ENCODE peak calls at places on chromosomes 3 and 15, in four cellular contexts. One of them, this sample, is unnamed.

GRCh38 chr15:58980351-58980939 is 7.0 kb upstream of the RNF111 start:
- DNase-seq in NCI-H187 treated with DMSO at 0.1 percent for 48 hours: no peak
- DNase-seq in astrocyte: peak
- DNase-seq in AG09309: no peak
- DNase-seq in this sample: no peak

GRCh38 chr3:14345496-14346150 is 56.8 kb upstream of the SLC6A6 start:
- DNase-seq in NCI-H187 treated with DMSO at 0.1 percent for 48 hours: no peak
- DNase-seq in astrocyte: peak
- DNase-seq in AG09309: no peak
- DNase-seq in this sample: no peak

GRCh38 chr3:8204846-8205624 is 296.6 kb upstream of the LMCD1 start:
- DNase-seq in NCI-H187 treated with DMSO at 0.1 percent for 48 hours: no peak
- DNase-seq in astrocyte: peak
- DNase-seq in AG09309: peak
- DNase-seq in this sample: no peak

GRCh38 chr3:197951392-197951990 is 1.5 kb downstream of the RPL35A start:
- DNase-seq in NCI-H187 treated with DMSO at 0.1 percent for 48 hours: no peak
- DNase-seq in astrocyte: no peak
- DNase-seq in AG09309: no peak
- DNase-seq in this sample: no peak

GRCh38 chr15:76059320-76060097 is at the start of gene TMEM266:
- DNase-seq in NCI-H187 treated with DMSO at 0.1 percent for 48 hours: no peak
- DNase-seq in astrocyte: peak
- DNase-seq in AG09309: no peak
- DNase-seq in this sample: no peak

GRCh38 chr15:101684877-101685276 is 32.7 kb upstream of the TM2D3 start:
- DNase-seq in NCI-H187 treated with DMSO at 0.1 percent for 48 hours: no peak
- DNase-seq in astrocyte: no peak
- DNase-seq in AG09309: no peak
- DNase-seq in this sample: no peak

GRCh38 chr15:101539492-101539891 is 50.0 kb upstream of the PCSK6 start:
- DNase-seq in NCI-H187 treated with DMSO at 0.1 percent for 48 hours: no peak
- DNase-seq in astrocyte: no peak
- DNase-seq in AG09309: no peak
- DNase-seq in this sample: no peak

GRCh38 chr3:48594431-48595049 is 589 bp downstream of the COL7A1 start:
- DNase-seq in NCI-H187 treated with DMSO at 0.1 percent for 48 hours: no peak
- DNase-seq in astrocyte: no peak
- DNase-seq in AG09309: no peak
- DNase-seq in this sample: no peak

GRCh38 chr3:100709840-100710235 is 544 bp downstream of the TFG start:
- DNase-seq in NCI-H187 treated with DMSO at 0.1 percent for 48 hours: no peak
- DNase-seq in astrocyte: peak
- DNase-seq in AG09309: no peak
- DNase-seq in this sample: no peak

GRCh38 chr3:105752791-105753415 is 115.9 kb downstream of the CBLB start:
- DNase-seq in NCI-H187 treated with DMSO at 0.1 percent for 48 hours: no peak
- DNase-seq in astrocyte: peak
- DNase-seq in AG09309: no peak
- DNase-seq in this sample: no peak

GRCh38 chr3:47421741-47422649 is 41.2 kb downstream of the PTPN23 start:
- DNase-seq in NCI-H187 treated with DMSO at 0.1 percent for 48 hours: no peak
- DNase-seq in astrocyte: peak
- DNase-seq in AG09309: no peak
- DNase-seq in this sample: no peak

GRCh38 chr3:192062186-192062585 is 601.2 kb downstream of the PYDC2 start:
- DNase-seq in NCI-H187 treated with DMSO at 0.1 percent for 48 hours: no peak
- DNase-seq in astrocyte: peak
- DNase-seq in AG09309: no peak
- DNase-seq in this sample: no peak

GRCh38 chr3:191790934-191791333 is 330.0 kb downstream of the PYDC2 start:
- DNase-seq in NCI-H187 treated with DMSO at 0.1 percent for 48 hours: no peak
- DNase-seq in astrocyte: no peak
- DNase-seq in AG09309: no peak
- DNase-seq in this sample: no peak

GRCh38 chr15:98896802-98897732 is 110.5 kb downstream of the PGPEP1L start:
- DNase-seq in NCI-H187 treated with DMSO at 0.1 percent for 48 hours: no peak
- DNase-seq in astrocyte: peak
- DNase-seq in AG09309: peak
- DNase-seq in this sample: no peak

GRCh38 chr3:111729087-111729846 is 129.8 kb upstream of the PHLDB2 start:
- DNase-seq in NCI-H187 treated with DMSO at 0.1 percent for 48 hours: no peak
- DNase-seq in astrocyte: peak
- DNase-seq in AG09309: peak
- DNase-seq in this sample: no peak

GRCh38 chr3:126338796-126339241 is 18.4 kb downstream of the KLF15 start:
- DNase-seq in NCI-H187 treated with DMSO at 0.1 percent for 48 hours: no peak
- DNase-seq in astrocyte: no peak
- DNase-seq in AG09309: no peak
- DNase-seq in this sample: no peak

GRCh38 chr3:158696618-158697017 is 24.2 kb upstream of the LXN start:
- DNase-seq in NCI-H187 treated with DMSO at 0.1 percent for 48 hours: no peak
- DNase-seq in astrocyte: peak
- DNase-seq in AG09309: no peak
- DNase-seq in this sample: peak

GRCh38 chr3:55616803-55617202 is 129.7 kb upstream of the WNT5A start:
- DNase-seq in NCI-H187 treated with DMSO at 0.1 percent for 48 hours: no peak
- DNase-seq in astrocyte: no peak
- DNase-seq in AG09309: no peak
- DNase-seq in this sample: no peak

GRCh38 chr15:39922450-39923092 is 2.5 kb upstream of the GPR176 start:
- DNase-seq in NCI-H187 treated with DMSO at 0.1 percent for 48 hours: no peak
- DNase-seq in astrocyte: no peak
- DNase-seq in AG09309: no peak
- DNase-seq in this sample: no peak

GRCh38 chr3:48634661-48635221 is 520 bp downstream of the SLC26A6 start:
- DNase-seq in NCI-H187 treated with DMSO at 0.1 percent for 48 hours: no peak
- DNase-seq in astrocyte: peak
- DNase-seq in AG09309: no peak
- DNase-seq in this sample: no peak

GRCh38 chr3:130857336-130858026 is 36.4 kb upstream of the ATP2C1 start:
- DNase-seq in NCI-H187 treated with DMSO at 0.1 percent for 48 hours: no peak
- DNase-seq in astrocyte: no peak
- DNase-seq in AG09309: no peak
- DNase-seq in this sample: no peak